ENCODE peak calls at places on chromosomes 13 and 19, in five cellular contexts. One of them, this sample, is unnamed. For H3K36me3, the result is how much of the 10 kb centered on the place peaks cover.

GRCh38 chr13:42477588-42478190 is 96.3 kb upstream of the TNFSF11 start:
- DNase-seq in PC-3: no peak
- DNase-seq in HepG2: no peak
- DNase-seq in mesendoderm: no peak
- DNase-seq in IMR-90: no peak
- DNase-seq in this sample: no peak

GRCh38 chr13:112996671-112997091 is 27.7 kb downstream of the MCF2L start:
- DNase-seq in PC-3: no peak
- DNase-seq in HepG2: no peak
- DNase-seq in IMR-90: no peak
- DNase-seq in mesendoderm: no peak
- DNase-seq in this sample: no peak

GRCh38 chr13:94764576-94765321 is 52.4 kb upstream of the SOX21 start:
- DNase-seq in IMR-90: no peak
- DNase-seq in mesendoderm: peak
- DNase-seq in PC-3: no peak
- DNase-seq in HepG2: no peak
- DNase-seq in this sample: no peak

GRCh38 chr13:66875264-66875663 is 354.9 kb downstream of the PCDH9 start:
- DNase-seq in PC-3: no peak
- DNase-seq in IMR-90: no peak
- DNase-seq in mesendoderm: no peak
- DNase-seq in HepG2: no peak
- DNase-seq in this sample: no peak

GRCh38 chr13:109697936-109698335 is 88.4 kb downstream of the IRS2 start:
- DNase-seq in IMR-90: no peak
- DNase-seq in HepG2: no peak
- DNase-seq in PC-3: no peak
- DNase-seq in mesendoderm: no peak
- DNase-seq in this sample: no peak

GRCh38 chr19:4547303-4548237 is 7.7 kb upstream of the LRG1 start:
- DNase-seq in mesendoderm: peak
- DNase-seq in IMR-90: no peak
- DNase-seq in PC-3: peak
- DNase-seq in HepG2: no peak
- DNase-seq in this sample: peak

GRCh38 chr13:111518161-111518791 is 197.8 kb downstream of the TEX29 start:
- DNase-seq in IMR-90: no peak
- DNase-seq in PC-3: no peak
- DNase-seq in HepG2: no peak
- DNase-seq in mesendoderm: peak
- DNase-seq in this sample: no peak

GRCh38 chr19:6678690-6679109 is 8.7 kb upstream of the TNFSF14 start:
- DNase-seq in HepG2: no peak
- DNase-seq in PC-3: peak
- DNase-seq in mesendoderm: no peak
- DNase-seq in IMR-90: no peak
- DNase-seq in this sample: peak

GRCh38 chr19:42132030-42132628 is at the start of gene POU2F2:
- DNase-seq in IMR-90: no peak
- DNase-seq in mesendoderm: peak
- DNase-seq in HepG2: no peak
- DNase-seq in PC-3: no peak
- DNase-seq in this sample: peak

GRCh38 chr19:51333836-51334460 is 8.0 kb downstream of the VSIG10L start:
- DNase-seq in HepG2: no peak
- DNase-seq in mesendoderm: peak
- DNase-seq in PC-3: peak
- DNase-seq in IMR-90: no peak
- DNase-seq in this sample: no peak

GRCh38 chr19:28463493-28464053 is 749.4 kb downstream of the UQCRFS1 start:
- DNase-seq in IMR-90: no peak
- DNase-seq in PC-3: no peak
- DNase-seq in HepG2: no peak
- DNase-seq in mesendoderm: no peak
- DNase-seq in this sample: no peak

GRCh38 chr13:110307697-110308376 is 753 bp downstream of the COL4A2 start:
- DNase-seq in IMR-90: peak
- DNase-seq in mesendoderm: peak
- DNase-seq in PC-3: no peak
- DNase-seq in HepG2: no peak
- DNase-seq in this sample: no peak

GRCh38 chr13:20608438-20609020 is 41.6 kb downstream of the IFT88 start:
- DNase-seq in mesendoderm: no peak
- DNase-seq in HepG2: no peak
- DNase-seq in PC-3: no peak
- DNase-seq in IMR-90: no peak
- DNase-seq in this sample: no peak

GRCh38 chr13:91817250-91817649 is 418.8 kb downstream of the GPC5 start:
- DNase-seq in PC-3: peak
- DNase-seq in HepG2: peak
- DNase-seq in IMR-90: peak
- DNase-seq in mesendoderm: no peak
- DNase-seq in this sample: no peak

GRCh38 chr19:46861691-46862503 is 1.1 kb downstream of the ARHGAP35 start:
- DNase-seq in IMR-90: no peak
- DNase-seq in mesendoderm: peak
- DNase-seq in PC-3: peak
- DNase-seq in HepG2: no peak
- DNase-seq in this sample: peak

GRCh38 chr19:8576273-8576993 is 809 bp downstream of the MYO1F start:
- DNase-seq in IMR-90: no peak
- DNase-seq in HepG2: no peak
- DNase-seq in mesendoderm: no peak
- DNase-seq in PC-3: peak
- DNase-seq in this sample: no peak

GRCh38 chr19:22545751-22546150 is 88.4 kb upstream of the ZNF492 start:
- DNase-seq in IMR-90: no peak
- DNase-seq in PC-3: peak
- DNase-seq in HepG2: peak
- DNase-seq in mesendoderm: peak
- DNase-seq in this sample: peak

GRCh38 chr19:6185093-6185824 is 49.8 kb downstream of the ACSBG2 start:
- DNase-seq in IMR-90: no peak
- DNase-seq in HepG2: no peak
- DNase-seq in mesendoderm: no peak
- DNase-seq in PC-3: no peak
- DNase-seq in this sample: no peak

GRCh38 chr13:27183561-27184147 is 12.0 kb upstream of the USP12 start:
- DNase-seq in mesendoderm: no peak
- DNase-seq in IMR-90: peak
- DNase-seq in PC-3: peak
- DNase-seq in HepG2: no peak
- DNase-seq in this sample: no peak

GRCh38 chr13:105170438-105170837 is 1365.0 kb downstream of the EFNB2 start:
- DNase-seq in IMR-90: no peak
- DNase-seq in HepG2: no peak
- DNase-seq in mesendoderm: no peak
- DNase-seq in PC-3: no peak
- DNase-seq in this sample: no peak

GRCh38 chr13:42039457-42039945 is 8.9 kb upstream of the DGKH start:
- DNase-seq in PC-3: peak
- DNase-seq in IMR-90: no peak
- DNase-seq in HepG2: no peak
- DNase-seq in mesendoderm: no peak
- DNase-seq in this sample: no peak

GRCh38 chr13:28347456-28348371 is 147.2 kb downstream of the FLT1 start:
- DNase-seq in mesendoderm: peak
- DNase-seq in IMR-90: no peak
- DNase-seq in PC-3: peak
- DNase-seq in HepG2: no peak
- DNase-seq in this sample: no peak

GRCh38 chr19:12886943-12887747 is at the start of gene KLF1:
- DNase-seq in HepG2: no peak
- DNase-seq in PC-3: no peak
- DNase-seq in IMR-90: no peak
- DNase-seq in mesendoderm: no peak
- DNase-seq in this sample: no peak
- H3K4me3 ChIP-seq in HepG2: no peak
- H3K4me3 ChIP-seq in PC-3: no peak
- H3K4me3 ChIP-seq in IMR-90: no peak
- H3K4me3 ChIP-seq in mesendoderm: peak
- H3K4me3 ChIP-seq in this sample: no peak

GRCh38 chr19:17779281-17779930 is 15.5 kb upstream of the B3GNT3 start:
- DNase-seq in mesendoderm: peak
- DNase-seq in PC-3: peak
- DNase-seq in HepG2: no peak
- DNase-seq in IMR-90: peak
- DNase-seq in this sample: no peak

GRCh38 chr19:17775245-17775927 is 19.6 kb upstream of the B3GNT3 start:
- DNase-seq in mesendoderm: peak
- DNase-seq in PC-3: peak
- DNase-seq in HepG2: peak
- DNase-seq in IMR-90: peak
- DNase-seq in this sample: peak

GRCh38 chr19:17777840-17778620 is 16.9 kb upstream of the B3GNT3 start:
- DNase-seq in mesendoderm: peak
- DNase-seq in IMR-90: peak
- DNase-seq in HepG2: peak
- DNase-seq in PC-3: peak
- DNase-seq in this sample: peak

GRCh38 chr19:17778621-17779280 is 16.2 kb upstream of the B3GNT3 start:
- DNase-seq in HepG2: no peak
- DNase-seq in mesendoderm: peak
- DNase-seq in PC-3: peak
- DNase-seq in IMR-90: no peak
- DNase-seq in this sample: no peak

DNA sequence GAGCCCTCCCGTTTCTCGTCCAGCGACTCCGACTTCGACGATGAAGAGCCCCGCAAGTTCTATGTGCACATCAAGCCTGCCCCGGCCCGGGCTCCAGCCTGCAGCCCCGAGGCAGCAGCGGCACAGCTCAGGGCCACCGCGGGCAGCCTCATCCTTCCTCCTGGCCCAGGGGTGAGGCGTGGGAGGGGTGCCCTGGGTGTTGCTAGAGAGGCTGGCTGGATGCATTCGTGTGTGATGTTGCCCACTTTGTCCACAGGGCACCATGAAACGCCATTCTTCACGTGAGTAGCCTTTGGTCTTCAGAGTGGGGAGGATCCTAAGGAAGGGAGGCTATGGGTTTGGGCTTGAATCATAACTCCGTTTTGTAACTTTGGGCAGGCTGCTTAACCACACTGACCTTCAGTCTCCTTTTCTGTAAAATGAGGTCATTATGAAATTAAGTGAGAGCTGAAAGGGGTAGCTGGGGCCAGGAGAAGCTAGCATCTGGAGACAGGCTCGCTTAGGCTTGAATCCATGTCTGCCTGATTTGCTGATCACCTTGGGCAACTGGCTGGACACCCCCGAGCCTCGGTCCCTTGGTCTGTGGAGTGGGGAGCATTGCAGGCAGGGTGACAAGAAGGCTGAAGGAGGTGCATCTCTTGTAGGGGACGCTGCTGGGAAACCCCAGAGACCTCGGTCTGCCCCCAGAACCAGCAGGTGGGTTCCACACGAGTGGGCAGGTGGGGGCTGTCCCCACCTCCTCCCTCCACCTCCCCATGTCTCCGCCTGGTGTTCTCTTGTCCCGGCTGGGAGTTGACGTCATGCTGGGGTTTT is 18.7 kb upstream of the B3GNT3 start:
- DNase-seq in PC-3: peak
- DNase-seq in IMR-90: peak
- DNase-seq in mesendoderm: no peak
- DNase-seq in HepG2: no peak
- DNase-seq in this sample: no peak
- H3K9ac ChIP-seq in PC-3: no peak
- H3K9ac ChIP-seq in IMR-90: no peak
- H3K9ac ChIP-seq in mesendoderm: no peak
- H3K9ac ChIP-seq in HepG2: no peak
- H3K9ac ChIP-seq in this sample: peak

DNA sequence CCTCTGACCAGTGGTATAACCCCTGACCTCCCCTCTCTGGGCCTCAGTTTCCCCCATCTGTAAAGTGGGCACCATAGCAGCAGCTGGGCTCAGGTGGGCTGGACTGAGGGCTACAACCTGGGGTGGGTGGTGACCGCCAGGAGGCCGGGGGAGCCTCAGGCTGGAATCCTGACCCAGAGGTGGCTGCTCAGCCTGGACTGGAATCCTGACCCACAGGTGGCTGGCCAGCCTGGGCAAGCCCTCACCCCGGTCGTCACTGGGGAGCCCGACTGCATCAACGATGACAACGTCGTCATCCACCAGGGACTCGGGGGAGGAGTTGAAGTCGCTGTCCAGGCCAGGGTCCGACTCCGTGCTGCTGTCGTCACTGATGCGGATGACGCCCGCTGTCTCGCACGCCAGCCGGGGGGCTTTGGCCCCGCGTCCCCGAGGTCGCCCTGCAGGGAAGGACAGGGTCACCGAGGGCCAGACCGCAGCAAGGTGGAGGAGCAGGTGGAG is 10.2 kb downstream of the GPX4 start:
- DNase-seq in IMR-90: no peak
- DNase-seq in PC-3: no peak
- DNase-seq in mesendoderm: no peak
- DNase-seq in HepG2: no peak
- DNase-seq in this sample: no peak
- H3K36me3 ChIP-seq in IMR-90: half or more
- H3K36me3 ChIP-seq in PC-3: under half
- H3K36me3 ChIP-seq in mesendoderm: under half
- H3K36me3 ChIP-seq in HepG2: under half
- H3K36me3 ChIP-seq in this sample: half or more

DNA sequence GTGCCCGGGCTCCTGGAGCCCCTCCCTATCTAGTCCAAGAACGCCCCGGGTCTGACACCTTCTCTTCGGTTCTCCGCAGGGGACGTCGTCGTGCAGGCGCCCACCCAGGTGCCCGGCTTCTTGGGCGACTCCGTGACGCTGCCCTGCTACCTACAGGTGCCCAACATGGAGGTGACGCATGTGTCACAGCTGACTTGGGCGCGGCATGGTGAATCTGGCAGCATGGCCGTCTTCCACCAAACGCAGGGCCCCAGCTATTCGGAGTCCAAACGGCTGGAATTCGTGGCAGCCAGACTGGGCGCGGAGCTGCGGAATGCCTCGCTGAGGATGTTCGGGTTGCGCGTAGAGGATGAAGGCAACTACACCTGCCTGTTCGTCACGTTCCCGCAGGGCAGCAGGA is 3.4 kb downstream of the PVR start:
- DNase-seq in mesendoderm: no peak
- DNase-seq in IMR-90: no peak
- DNase-seq in PC-3: no peak
- DNase-seq in HepG2: no peak
- DNase-seq in this sample: no peak
- H3K4me3 ChIP-seq in mesendoderm: no peak
- H3K4me3 ChIP-seq in IMR-90: no peak
- H3K4me3 ChIP-seq in PC-3: no peak
- H3K4me3 ChIP-seq in HepG2: no peak
- H3K4me3 ChIP-seq in this sample: no peak

GRCh38 chr19:49216076-49216475 is 58.5 kb downstream of the TRPM4 start:
- DNase-seq in IMR-90: peak
- DNase-seq in mesendoderm: peak
- DNase-seq in PC-3: peak
- DNase-seq in HepG2: no peak
- DNase-seq in this sample: peak
- H3K9ac ChIP-seq in IMR-90: no peak
- H3K9ac ChIP-seq in mesendoderm: no peak
- H3K9ac ChIP-seq in PC-3: no peak
- H3K9ac ChIP-seq in HepG2: no peak
- H3K9ac ChIP-seq in this sample: no peak